ENCODE peak calls at places on chromosome 6, in nine cellular contexts. One of them, this sample, is unnamed.

GRCh38 chr6:68235192-68235812 is 399.8 kb upstream of the ADGRB3 start:
- DNase-seq in fibroblast of lung: peak; percentile 58
- DNase-seq in NT2/D1: no peak
- DNase-seq in NCI-H1436 treated with DMSO at 0.1 percent for 48 hours: no peak
- DNase-seq in colonic mucosa: no peak
- DNase-seq in retina: no peak
- DNase-seq in HTR-8/SVneo: no peak
- DNase-seq in CD8-positive, alpha-beta T cell: no peak
- DNase-seq in body of pancreas: no peak
- DNase-seq in this sample: no peak

GRCh38 chr6:147022041-147022440 is 182.2 kb upstream of the STXBP5 start:
- DNase-seq in fibroblast of lung: no peak
- DNase-seq in NCI-H1436 treated with DMSO at 0.1 percent for 48 hours: no peak
- DNase-seq in CD8-positive, alpha-beta T cell: no peak
- DNase-seq in HTR-8/SVneo: no peak
- DNase-seq in colonic mucosa: no peak
- DNase-seq in NT2/D1: no peak
- DNase-seq in body of pancreas: no peak
- DNase-seq in retina: no peak
- DNase-seq in this sample: peak; percentile 5

GRCh38 chr6:20827798-20828197 is 293.5 kb downstream of the CDKAL1 start:
- DNase-seq in fibroblast of lung: peak; percentile 89
- DNase-seq in colonic mucosa: no peak
- DNase-seq in HTR-8/SVneo: no peak
- DNase-seq in body of pancreas: no peak
- DNase-seq in retina: no peak
- DNase-seq in CD8-positive, alpha-beta T cell: no peak
- DNase-seq in NCI-H1436 treated with DMSO at 0.1 percent for 48 hours: no peak
- DNase-seq in NT2/D1: no peak
- DNase-seq in this sample: no peak

GRCh38 chr6:56752009-56752408 is 109.3 kb upstream of the DST start:
- DNase-seq in fibroblast of lung: peak; percentile 63
- DNase-seq in NCI-H1436 treated with DMSO at 0.1 percent for 48 hours: no peak
- DNase-seq in NT2/D1: no peak
- DNase-seq in retina: no peak
- DNase-seq in body of pancreas: no peak
- DNase-seq in colonic mucosa: no peak
- DNase-seq in CD8-positive, alpha-beta T cell: no peak
- DNase-seq in HTR-8/SVneo: no peak
- DNase-seq in this sample: no peak

GRCh38 chr6:38522322-38522721 is 117.4 kb downstream of the BTBD9 start:
- DNase-seq in fibroblast of lung: peak; percentile 96
- DNase-seq in retina: no peak
- DNase-seq in NCI-H1436 treated with DMSO at 0.1 percent for 48 hours: no peak
- DNase-seq in NT2/D1: no peak
- DNase-seq in body of pancreas: no peak
- DNase-seq in CD8-positive, alpha-beta T cell: no peak
- DNase-seq in HTR-8/SVneo: no peak
- DNase-seq in colonic mucosa: no peak
- DNase-seq in this sample: no peak

GRCh38 chr6:33271098-33271607 is 523 bp downstream of the VPS52 start:
- DNase-seq in CD8-positive, alpha-beta T cell: no peak
- DNase-seq in fibroblast of lung: peak; percentile 38
- DNase-seq in HTR-8/SVneo: no peak
- DNase-seq in NCI-H1436 treated with DMSO at 0.1 percent for 48 hours: no peak
- DNase-seq in colonic mucosa: peak; percentile 38
- DNase-seq in retina: no peak
- DNase-seq in body of pancreas: no peak
- DNase-seq in NT2/D1: no peak
- DNase-seq in this sample: peak; percentile 10

GRCh38 chr6:44000164-44000842 is 126.9 kb downstream of the MRPL14 start:
- DNase-seq in HTR-8/SVneo: no peak
- DNase-seq in CD8-positive, alpha-beta T cell: no peak
- DNase-seq in body of pancreas: peak; percentile 7
- DNase-seq in NT2/D1: no peak
- DNase-seq in colonic mucosa: peak; percentile 91
- DNase-seq in NCI-H1436 treated with DMSO at 0.1 percent for 48 hours: peak; percentile 94
- DNase-seq in retina: peak; percentile 57
- DNase-seq in fibroblast of lung: peak; percentile 51
- DNase-seq in this sample: no peak

GRCh38 chr6:98957440-98957839 is 9.7 kb upstream of the FBXL4 start:
- DNase-seq in retina: no peak
- DNase-seq in NCI-H1436 treated with DMSO at 0.1 percent for 48 hours: no peak
- DNase-seq in HTR-8/SVneo: peak; percentile 35
- DNase-seq in colonic mucosa: peak; percentile 52
- DNase-seq in CD8-positive, alpha-beta T cell: no peak
- DNase-seq in body of pancreas: no peak
- DNase-seq in NT2/D1: no peak
- DNase-seq in fibroblast of lung: peak; percentile 68
- DNase-seq in this sample: no peak

GRCh38 chr6:10248378-10248843 is 166.5 kb downstream of the TFAP2A start:
- DNase-seq in fibroblast of lung: no peak
- DNase-seq in HTR-8/SVneo: peak; percentile 28
- DNase-seq in NCI-H1436 treated with DMSO at 0.1 percent for 48 hours: no peak
- DNase-seq in body of pancreas: no peak
- DNase-seq in NT2/D1: no peak
- DNase-seq in CD8-positive, alpha-beta T cell: no peak
- DNase-seq in retina: no peak
- DNase-seq in colonic mucosa: no peak
- DNase-seq in this sample: no peak

GRCh38 chr6:90350689-90351554 is 54.3 kb upstream of the BACH2 start:
- DNase-seq in fibroblast of lung: peak; percentile 34
- DNase-seq in CD8-positive, alpha-beta T cell: peak; percentile 44
- DNase-seq in NT2/D1: no peak
- DNase-seq in NCI-H1436 treated with DMSO at 0.1 percent for 48 hours: no peak
- DNase-seq in colonic mucosa: no peak
- DNase-seq in retina: no peak
- DNase-seq in body of pancreas: no peak
- DNase-seq in HTR-8/SVneo: no peak
- DNase-seq in this sample: no peak

GRCh38 chr6:159014406-159014805 is 14.4 kb upstream of the RSPH3 start:
- DNase-seq in HTR-8/SVneo: no peak
- DNase-seq in fibroblast of lung: no peak
- DNase-seq in body of pancreas: no peak
- DNase-seq in colonic mucosa: no peak
- DNase-seq in NCI-H1436 treated with DMSO at 0.1 percent for 48 hours: no peak
- DNase-seq in retina: no peak
- DNase-seq in NT2/D1: no peak
- DNase-seq in CD8-positive, alpha-beta T cell: no peak
- DNase-seq in this sample: no peak

GRCh38 chr6:42928748-42929087 is 562 bp upstream of the CNPY3 start:
- DNase-seq in CD8-positive, alpha-beta T cell: no peak
- DNase-seq in NCI-H1436 treated with DMSO at 0.1 percent for 48 hours: no peak
- DNase-seq in colonic mucosa: no peak
- DNase-seq in fibroblast of lung: no peak
- DNase-seq in body of pancreas: no peak
- DNase-seq in retina: no peak
- DNase-seq in NT2/D1: no peak
- DNase-seq in HTR-8/SVneo: peak; percentile 41
- DNase-seq in this sample: peak; percentile 53

GRCh38 chr6:10268111-10268510 is 146.8 kb downstream of the TFAP2A start:
- DNase-seq in CD8-positive, alpha-beta T cell: no peak
- DNase-seq in body of pancreas: no peak
- DNase-seq in retina: no peak
- DNase-seq in fibroblast of lung: no peak
- DNase-seq in HTR-8/SVneo: no peak
- DNase-seq in NCI-H1436 treated with DMSO at 0.1 percent for 48 hours: no peak
- DNase-seq in NT2/D1: peak; percentile 58
- DNase-seq in colonic mucosa: no peak
- DNase-seq in this sample: no peak

GRCh38 chr6:69181964-69182363 is 546.9 kb downstream of the ADGRB3 start:
- DNase-seq in retina: no peak
- DNase-seq in NCI-H1436 treated with DMSO at 0.1 percent for 48 hours: no peak
- DNase-seq in fibroblast of lung: peak; percentile 60
- DNase-seq in CD8-positive, alpha-beta T cell: no peak
- DNase-seq in NT2/D1: no peak
- DNase-seq in body of pancreas: no peak
- DNase-seq in colonic mucosa: no peak
- DNase-seq in HTR-8/SVneo: no peak
- DNase-seq in this sample: no peak

GRCh38 chr6:157258878-157259277 is 64.4 kb downstream of the TMEM242 start:
- DNase-seq in colonic mucosa: no peak
- DNase-seq in HTR-8/SVneo: no peak
- DNase-seq in retina: no peak
- DNase-seq in body of pancreas: no peak
- DNase-seq in NT2/D1: no peak
- DNase-seq in NCI-H1436 treated with DMSO at 0.1 percent for 48 hours: no peak
- DNase-seq in fibroblast of lung: no peak
- DNase-seq in CD8-positive, alpha-beta T cell: no peak
- DNase-seq in this sample: no peak

GRCh38 chr6:67736816-67737215 is 898.3 kb upstream of the ADGRB3 start:
- DNase-seq in body of pancreas: no peak
- DNase-seq in NT2/D1: no peak
- DNase-seq in HTR-8/SVneo: no peak
- DNase-seq in colonic mucosa: no peak
- DNase-seq in CD8-positive, alpha-beta T cell: no peak
- DNase-seq in retina: no peak
- DNase-seq in NCI-H1436 treated with DMSO at 0.1 percent for 48 hours: no peak
- DNase-seq in fibroblast of lung: no peak
- DNase-seq in this sample: no peak

GRCh38 chr6:132919476-132919875 is 105.1 kb downstream of the RPS12 start:
- DNase-seq in CD8-positive, alpha-beta T cell: no peak
- DNase-seq in colonic mucosa: no peak
- DNase-seq in body of pancreas: peak; percentile 35
- DNase-seq in NT2/D1: no peak
- DNase-seq in retina: no peak
- DNase-seq in NCI-H1436 treated with DMSO at 0.1 percent for 48 hours: no peak
- DNase-seq in HTR-8/SVneo: peak; percentile 63
- DNase-seq in fibroblast of lung: peak; percentile 99
- DNase-seq in this sample: no peak

GRCh38 chr6:137873273-137873762 is 6.3 kb downstream of the TNFAIP3 start:
- DNase-seq in fibroblast of lung: peak; percentile 96
- DNase-seq in NT2/D1: no peak
- DNase-seq in retina: no peak
- DNase-seq in CD8-positive, alpha-beta T cell: peak; percentile 41
- DNase-seq in body of pancreas: peak; percentile 69
- DNase-seq in HTR-8/SVneo: no peak
- DNase-seq in colonic mucosa: peak; percentile 92
- DNase-seq in NCI-H1436 treated with DMSO at 0.1 percent for 48 hours: no peak
- DNase-seq in this sample: peak; percentile 74

GRCh38 chr6:74674377-74674776 is 531.5 kb downstream of the COL12A1 start:
- DNase-seq in body of pancreas: no peak
- DNase-seq in NT2/D1: no peak
- DNase-seq in colonic mucosa: no peak
- DNase-seq in fibroblast of lung: no peak
- DNase-seq in HTR-8/SVneo: no peak
- DNase-seq in retina: no peak
- DNase-seq in CD8-positive, alpha-beta T cell: no peak
- DNase-seq in NCI-H1436 treated with DMSO at 0.1 percent for 48 hours: no peak
- DNase-seq in this sample: no peak

GRCh38 chr6:52573295-52573694 is 3.6 kb downstream of the TRAM2 start:
- DNase-seq in NCI-H1436 treated with DMSO at 0.1 percent for 48 hours: no peak
- DNase-seq in fibroblast of lung: no peak
- DNase-seq in body of pancreas: no peak
- DNase-seq in colonic mucosa: no peak
- DNase-seq in NT2/D1: no peak
- DNase-seq in retina: no peak
- DNase-seq in HTR-8/SVneo: peak; percentile 58
- DNase-seq in CD8-positive, alpha-beta T cell: no peak
- DNase-seq in this sample: peak; percentile 56

This sample was measured in ACHN.